ENCODE peak calls at places on chromosomes 3 and 15, in ten cellular contexts. One of them, this sample, is unnamed.
A peak's percentile ranks its signal among the peaks of the same experiment; 100 is the strongest.

GRCh38 chr3:73502609-73503560 is 121.9 kb downstream of the PDZRN3 start:
- DNase-seq in neural progenitor cell: peak; percentile 81
- DNase-seq in hepatocyte: peak; percentile 82
- DNase-seq in HCT116: peak; percentile 56
- DNase-seq in GM23338: peak; percentile 86
- DNase-seq in fibroblast of lung: peak; percentile 93
- DNase-seq in PC-3: peak; percentile 65
- DNase-seq in endothelial cell of umbilical vein: peak; percentile 57
- DNase-seq in OCI-LY7: peak; percentile 68
- DNase-seq in IMR-90: peak; percentile 98
- DNase-seq in this sample: peak; percentile 25

GRCh38 chr3:4043867-4044575 is 244.8 kb downstream of the LRRN1 start:
- DNase-seq in HCT116: no peak
- DNase-seq in IMR-90: no peak
- DNase-seq in PC-3: no peak
- DNase-seq in endothelial cell of umbilical vein: no peak
- DNase-seq in hepatocyte: no peak
- DNase-seq in fibroblast of lung: no peak
- DNase-seq in neural progenitor cell: no peak
- DNase-seq in OCI-LY7: no peak
- DNase-seq in GM23338: no peak
- DNase-seq in this sample: no peak

GRCh38 chr3:9994086-9994844 is 7.6 kb upstream of the EMC3 start:
- DNase-seq in IMR-90: peak; percentile 87
- DNase-seq in hepatocyte: no peak
- DNase-seq in HCT116: no peak
- DNase-seq in fibroblast of lung: peak; percentile 90
- DNase-seq in GM23338: no peak
- DNase-seq in PC-3: peak; percentile 58
- DNase-seq in OCI-LY7: no peak
- DNase-seq in endothelial cell of umbilical vein: no peak
- DNase-seq in neural progenitor cell: no peak
- DNase-seq in this sample: no peak

GRCh38 chr3:24963762-24964625 is 464.1 kb upstream of the RARB start:
- DNase-seq in GM23338: peak; percentile 74
- DNase-seq in IMR-90: peak; percentile 17
- DNase-seq in endothelial cell of umbilical vein: peak; percentile 40
- DNase-seq in HCT116: peak; percentile 2
- DNase-seq in PC-3: peak; percentile 48
- DNase-seq in OCI-LY7: peak; percentile 5
- DNase-seq in neural progenitor cell: peak; percentile 52
- DNase-seq in hepatocyte: peak; percentile 63
- DNase-seq in fibroblast of lung: peak; percentile 59
- DNase-seq in this sample: no peak

GRCh38 chr3:161273589-161274218 is 52.6 kb downstream of the NMD3 start:
- DNase-seq in neural progenitor cell: peak; percentile 61
- DNase-seq in HCT116: peak; percentile 33
- DNase-seq in endothelial cell of umbilical vein: peak; percentile 50
- DNase-seq in GM23338: peak; percentile 78
- DNase-seq in fibroblast of lung: peak; percentile 72
- DNase-seq in IMR-90: peak; percentile 52
- DNase-seq in OCI-LY7: peak; percentile 60
- DNase-seq in hepatocyte: peak; percentile 72
- DNase-seq in PC-3: peak; percentile 81
- DNase-seq in this sample: peak; percentile 43

GRCh38 chr3:116863842-116864626 is 154.5 kb downstream of the TUSC7 start:
- DNase-seq in PC-3: peak; percentile 52
- DNase-seq in OCI-LY7: peak; percentile 50
- DNase-seq in neural progenitor cell: peak; percentile 77
- DNase-seq in endothelial cell of umbilical vein: peak; percentile 79
- DNase-seq in IMR-90: peak; percentile 64
- DNase-seq in fibroblast of lung: peak; percentile 76
- DNase-seq in hepatocyte: peak; percentile 47
- DNase-seq in HCT116: no peak
- DNase-seq in GM23338: peak; percentile 75
- DNase-seq in this sample: no peak

GRCh38 chr3:197674741-197675567 is 61.8 kb downstream of the RUBCN start:
- DNase-seq in fibroblast of lung: no peak
- DNase-seq in endothelial cell of umbilical vein: no peak
- DNase-seq in PC-3: no peak
- DNase-seq in OCI-LY7: peak; percentile 91
- DNase-seq in HCT116: no peak
- DNase-seq in IMR-90: no peak
- DNase-seq in neural progenitor cell: no peak
- DNase-seq in hepatocyte: no peak
- DNase-seq in GM23338: no peak
- DNase-seq in this sample: no peak

GRCh38 chr3:123405936-123406510 is 42.9 kb downstream of the ADCY5 start:
- DNase-seq in PC-3: no peak
- DNase-seq in GM23338: peak; percentile 27
- DNase-seq in neural progenitor cell: no peak
- DNase-seq in endothelial cell of umbilical vein: no peak
- DNase-seq in OCI-LY7: no peak
- DNase-seq in IMR-90: no peak
- DNase-seq in hepatocyte: no peak
- DNase-seq in fibroblast of lung: no peak
- DNase-seq in HCT116: no peak
- DNase-seq in this sample: no peak

GRCh38 chr15:81050806-81051205 is 50.1 kb downstream of the TLNRD1 start:
- DNase-seq in neural progenitor cell: no peak
- DNase-seq in PC-3: no peak
- DNase-seq in endothelial cell of umbilical vein: no peak
- DNase-seq in fibroblast of lung: no peak
- DNase-seq in IMR-90: no peak
- DNase-seq in GM23338: no peak
- DNase-seq in OCI-LY7: no peak
- DNase-seq in HCT116: no peak
- DNase-seq in hepatocyte: no peak
- DNase-seq in this sample: no peak

GRCh38 chr3:134445631-134446030 is 40.2 kb downstream of the ANAPC13 start:
- DNase-seq in HCT116: no peak
- DNase-seq in GM23338: no peak
- DNase-seq in hepatocyte: peak; percentile 42
- DNase-seq in IMR-90: no peak
- DNase-seq in endothelial cell of umbilical vein: peak; percentile 90
- DNase-seq in OCI-LY7: no peak
- DNase-seq in neural progenitor cell: no peak
- DNase-seq in fibroblast of lung: peak; percentile 65
- DNase-seq in PC-3: no peak
- DNase-seq in this sample: peak; percentile 13

GRCh38 chr15:74289671-74290070 is 53.5 kb downstream of the CCDC33 start:
- DNase-seq in IMR-90: no peak
- DNase-seq in HCT116: no peak
- DNase-seq in OCI-LY7: no peak
- DNase-seq in endothelial cell of umbilical vein: no peak
- DNase-seq in PC-3: no peak
- DNase-seq in hepatocyte: no peak
- DNase-seq in GM23338: no peak
- DNase-seq in fibroblast of lung: no peak
- DNase-seq in neural progenitor cell: no peak
- DNase-seq in this sample: no peak

DNA sequence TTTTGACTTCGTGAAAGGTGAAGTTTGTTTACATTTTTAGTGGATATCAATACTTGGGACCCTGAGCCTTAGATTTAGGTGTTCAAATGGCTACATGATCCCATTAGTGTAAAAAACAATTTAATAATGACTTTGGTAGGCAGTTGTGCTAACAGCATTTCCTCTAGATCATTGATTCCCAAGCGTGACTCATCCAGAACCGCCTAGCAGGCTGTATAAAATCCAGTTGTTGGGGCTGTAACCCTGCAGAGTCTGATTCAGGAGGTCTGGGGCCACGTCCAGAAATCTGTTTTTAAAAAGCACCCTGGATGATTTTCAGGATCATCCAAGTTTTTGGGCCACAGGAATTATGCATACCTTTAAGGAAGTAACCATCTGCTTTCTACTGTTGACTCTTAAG is 156.4 kb downstream of the TP63 start:
- DNase-seq in HCT116: no peak
- DNase-seq in neural progenitor cell: no peak
- DNase-seq in hepatocyte: no peak
- DNase-seq in fibroblast of lung: no peak
- DNase-seq in PC-3: peak; percentile 54
- DNase-seq in endothelial cell of umbilical vein: peak; percentile 25
- DNase-seq in OCI-LY7: no peak
- DNase-seq in GM23338: no peak
- DNase-seq in IMR-90: peak; percentile 45
- DNase-seq in this sample: no peak
- H2AFZ ChIP-seq in HCT116: peak overlapping the region; percentile 79
- H2AFZ ChIP-seq in neural progenitor cell: no peak overlapping the region
- H2AFZ ChIP-seq in hepatocyte: no peak overlapping the region
- H2AFZ ChIP-seq in fibroblast of lung: no peak overlapping the region
- H2AFZ ChIP-seq in PC-3: no peak overlapping the region
- H2AFZ ChIP-seq in endothelial cell of umbilical vein: no peak overlapping the region
- H2AFZ ChIP-seq in OCI-LY7: no peak overlapping the region
- H2AFZ ChIP-seq in GM23338: no peak overlapping the region
- H2AFZ ChIP-seq in IMR-90: no peak overlapping the region
- H2AFZ ChIP-seq in this sample: no peak overlapping the region

GRCh38 chr15:48409623-48410022 is 78.4 kb downstream of the DUT start:
- DNase-seq in endothelial cell of umbilical vein: no peak
- DNase-seq in hepatocyte: no peak
- DNase-seq in GM23338: no peak
- DNase-seq in fibroblast of lung: no peak
- DNase-seq in IMR-90: no peak
- DNase-seq in OCI-LY7: no peak
- DNase-seq in neural progenitor cell: no peak
- DNase-seq in PC-3: no peak
- DNase-seq in HCT116: no peak
- DNase-seq in this sample: no peak

GRCh38 chr15:48406240-48406891 is 75.1 kb downstream of the DUT start:
- DNase-seq in OCI-LY7: no peak
- DNase-seq in endothelial cell of umbilical vein: no peak
- DNase-seq in IMR-90: no peak
- DNase-seq in PC-3: no peak
- DNase-seq in GM23338: no peak
- DNase-seq in hepatocyte: no peak
- DNase-seq in fibroblast of lung: no peak
- DNase-seq in neural progenitor cell: no peak
- DNase-seq in HCT116: no peak
- DNase-seq in this sample: no peak

GRCh38 chr15:48408337-48408736 is 77.1 kb downstream of the DUT start:
- DNase-seq in fibroblast of lung: no peak
- DNase-seq in GM23338: no peak
- DNase-seq in PC-3: no peak
- DNase-seq in IMR-90: no peak
- DNase-seq in endothelial cell of umbilical vein: no peak
- DNase-seq in OCI-LY7: no peak
- DNase-seq in neural progenitor cell: no peak
- DNase-seq in HCT116: no peak
- DNase-seq in hepatocyte: no peak
- DNase-seq in this sample: no peak

GRCh38 chr15:48402778-48403177 is 71.5 kb downstream of the DUT start:
- DNase-seq in IMR-90: no peak
- DNase-seq in hepatocyte: no peak
- DNase-seq in OCI-LY7: no peak
- DNase-seq in neural progenitor cell: no peak
- DNase-seq in endothelial cell of umbilical vein: peak; percentile 80
- DNase-seq in HCT116: no peak
- DNase-seq in PC-3: no peak
- DNase-seq in fibroblast of lung: no peak
- DNase-seq in GM23338: no peak
- DNase-seq in this sample: no peak

DNA sequence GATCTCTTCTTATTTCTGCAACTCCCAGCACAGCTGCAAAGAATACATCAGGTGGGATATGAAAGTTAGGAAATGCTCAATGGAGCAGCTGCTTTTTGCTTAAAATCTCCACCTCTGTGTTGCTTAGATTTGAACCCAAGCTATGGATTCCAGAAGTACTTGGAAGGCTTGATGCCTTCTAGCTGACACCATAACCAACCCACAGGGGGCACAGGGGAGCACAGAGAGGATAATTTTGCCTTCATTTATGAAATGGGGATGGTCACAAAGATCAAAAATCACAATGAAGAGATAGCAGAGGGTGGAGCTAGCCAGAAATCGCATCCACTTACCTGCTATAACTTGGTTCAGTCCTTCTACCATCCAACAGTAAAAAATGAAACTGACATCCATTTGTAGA is 75.7 kb downstream of the DUT start:
- DNase-seq in OCI-LY7: no peak
- DNase-seq in fibroblast of lung: no peak
- DNase-seq in GM23338: peak; percentile 45
- DNase-seq in endothelial cell of umbilical vein: no peak
- DNase-seq in hepatocyte: no peak
- DNase-seq in neural progenitor cell: no peak
- DNase-seq in PC-3: no peak
- DNase-seq in HCT116: no peak
- DNase-seq in IMR-90: no peak
- DNase-seq in this sample: no peak
- TF ChIP-seq CTCF in OCI-LY7: peak; percentile 49
- TF ChIP-seq CTCF in fibroblast of lung: peak; percentile 39
- TF ChIP-seq CTCF in GM23338: peak; percentile 55
- TF ChIP-seq CTCF in endothelial cell of umbilical vein: peak; percentile 25
- TF ChIP-seq CTCF in hepatocyte: no peak
- TF ChIP-seq CTCF in neural progenitor cell: peak; percentile 24
- TF ChIP-seq CTCF in PC-3: peak; percentile 47
- TF ChIP-seq CTCF in HCT116: peak; percentile 59
- TF ChIP-seq CTCF in IMR-90: peak; percentile 29
- TF ChIP-seq CTCF in this sample: no peak

DNA sequence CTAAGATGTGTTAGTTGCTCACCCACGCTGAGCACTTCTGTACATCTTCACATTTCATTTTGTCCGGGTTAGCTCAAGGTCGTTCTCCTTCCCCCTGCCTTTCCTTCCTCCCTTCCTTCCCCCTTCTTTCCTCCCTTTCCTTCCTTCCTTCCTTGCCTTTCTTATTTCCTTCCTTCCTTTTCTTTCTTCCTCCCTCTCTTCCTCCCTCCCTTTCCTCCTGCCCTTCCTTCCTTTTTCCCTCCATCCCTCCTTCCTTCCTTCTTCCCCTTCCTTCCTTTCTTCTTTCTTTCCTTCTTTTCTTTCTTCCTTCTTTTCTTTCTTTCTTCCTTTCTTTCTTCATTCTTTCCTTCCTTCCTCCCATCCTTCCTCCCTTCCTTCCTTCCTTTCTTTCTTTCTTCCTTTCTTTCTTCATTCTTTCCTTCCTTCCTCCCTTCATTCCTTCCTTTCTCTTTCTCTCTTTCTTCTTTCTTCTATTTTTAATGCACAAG is 129.8 kb downstream of the FAM174B start:
- DNase-seq in hepatocyte: no peak
- DNase-seq in HCT116: no peak
- DNase-seq in PC-3: no peak
- DNase-seq in endothelial cell of umbilical vein: no peak
- DNase-seq in OCI-LY7: no peak
- DNase-seq in fibroblast of lung: no peak
- DNase-seq in GM23338: no peak
- DNase-seq in neural progenitor cell: no peak
- DNase-seq in IMR-90: no peak
- DNase-seq in this sample: no peak
- H2AFZ ChIP-seq in hepatocyte: no peak overlapping the region
- H2AFZ ChIP-seq in HCT116: no peak overlapping the region
- H2AFZ ChIP-seq in PC-3: no peak overlapping the region
- H2AFZ ChIP-seq in endothelial cell of umbilical vein: no peak overlapping the region
- H2AFZ ChIP-seq in OCI-LY7: no peak overlapping the region
- H2AFZ ChIP-seq in fibroblast of lung: no peak overlapping the region
- H2AFZ ChIP-seq in GM23338: no peak overlapping the region
- H2AFZ ChIP-seq in neural progenitor cell: no peak overlapping the region
- H2AFZ ChIP-seq in IMR-90: no peak overlapping the region
- H2AFZ ChIP-seq in this sample: no peak overlapping the region

GRCh38 chr3:36135863-36136262 is 244.4 kb upstream of the STAC start:
- DNase-seq in IMR-90: no peak
- DNase-seq in GM23338: no peak
- DNase-seq in fibroblast of lung: no peak
- DNase-seq in endothelial cell of umbilical vein: no peak
- DNase-seq in HCT116: no peak
- DNase-seq in OCI-LY7: no peak
- DNase-seq in neural progenitor cell: no peak
- DNase-seq in hepatocyte: no peak
- DNase-seq in PC-3: no peak
- DNase-seq in this sample: no peak

GRCh38 chr3:36132214-36132613 is 248.1 kb upstream of the STAC start:
- DNase-seq in HCT116: no peak
- DNase-seq in OCI-LY7: no peak
- DNase-seq in hepatocyte: no peak
- DNase-seq in PC-3: peak; percentile 6
- DNase-seq in IMR-90: no peak
- DNase-seq in fibroblast of lung: no peak
- DNase-seq in GM23338: peak; percentile 34
- DNase-seq in endothelial cell of umbilical vein: no peak
- DNase-seq in neural progenitor cell: no peak
- DNase-seq in this sample: no peak
- TF ChIP-seq CTCF in HCT116: no peak
- TF ChIP-seq CTCF in OCI-LY7: peak; percentile 31
- TF ChIP-seq CTCF in hepatocyte: no peak
- TF ChIP-seq CTCF in PC-3: peak; percentile 54
- TF ChIP-seq CTCF in IMR-90: no peak
- TF ChIP-seq CTCF in fibroblast of lung: no peak
- TF ChIP-seq CTCF in GM23338: peak; percentile 54
- TF ChIP-seq CTCF in endothelial cell of umbilical vein: no peak
- TF ChIP-seq CTCF in neural progenitor cell: peak; percentile 34
- TF ChIP-seq CTCF in this sample: no peak